ENCODE peak calls at places on chromosome 6, in eight cellular contexts. I is uterus, Z is colonic mucosa, W is AG09319, R is bronchial epithelial cell, P is AG10803, X is GM13977, G is epithelial cell of esophagus. A is an unnamed sample.

GRCh38 chr6:41779336-41779735 is 364 bp downstream of the FRS3 start:
- DNase-seq in R (no peak), W (no peak), G (no peak), P (no peak), Z (no peak), I (no peak), X (no peak), A (no peak)

GRCh38 chr6:71468841-71469750 is 180.5 kb downstream of the OGFRL1 start:
- DNase-seq in R (peak; percentile 86), X (no peak), I (peak; percentile 27), Z (no peak), P (peak; percentile 95), G (peak; percentile 77), W (peak; percentile 53), A (no peak)

GRCh38 chr6:82554706-82555105 is 191.1 kb downstream of the TPBG start:
- DNase-seq in P (peak; percentile 54), I (no peak), R (no peak), W (peak; percentile 1), Z (no peak), X (no peak), G (no peak), A (no peak)

GRCh38 chr6:146090474-146090873 is 61.6 kb downstream of the GRM1 start:
- DNase-seq in I (no peak), R (peak; percentile 21), X (no peak), W (no peak), P (no peak), G (peak; percentile 48), Z (no peak), A (no peak)

GRCh38 chr6:93474733-93475179 is 55.4 kb upstream of the EPHA7 start:
- DNase-seq in I (no peak), G (no peak), P (no peak), Z (peak; percentile 22), R (no peak), W (no peak), X (no peak), A (no peak)

GRCh38 chr6:118522422-118522821 is 25.7 kb upstream of the PLN start:
- DNase-seq in R (no peak), W (no peak), I (no peak), G (no peak), P (no peak), X (no peak), Z (no peak), A (no peak)

GRCh38 chr6:134119481-134119880 is 67.1 kb upstream of the SLC2A12 start:
- DNase-seq in P (peak; percentile 21), R (no peak), W (no peak), X (no peak), I (no peak), G (no peak), Z (no peak), A (no peak)

GRCh38 chr6:139801571-139802321 is 427.3 kb upstream of the CITED2 start:
- DNase-seq in R (peak; percentile 30), Z (no peak), W (no peak), I (no peak), G (peak; percentile 51), P (peak; percentile 9), X (no peak), A (no peak)

GRCh38 chr6:132530293-132530974 is 7.6 kb upstream of the TAAR9 start:
- DNase-seq in Z (peak; percentile 74), R (peak; percentile 55), G (peak; percentile 77), X (peak; percentile 24), P (peak; percentile 58), W (peak; percentile 31), I (peak; percentile 29), A (peak; percentile 36)

GRCh38 chr6:105363100-105363754 is 39.7 kb downstream of the PREP start:
- DNase-seq in R (no peak), X (no peak), I (no peak), G (peak; percentile 39), P (peak; percentile 54), W (no peak), Z (no peak), A (no peak)

GRCh38 chr6:44676826-44677433 is 289.4 kb downstream of the CDC5L start:
- DNase-seq in I (no peak), Z (no peak), R (peak; percentile 45), W (no peak), P (no peak), G (peak; percentile 37), X (no peak), A (no peak)

GRCh38 chr6:20253021-20253420 is 40.8 kb upstream of the MBOAT1 start:
- DNase-seq in W (no peak), Z (peak; percentile 54), I (no peak), P (no peak), R (no peak), G (no peak), X (no peak), A (no peak)

GRCh38 chr6:165049362-165049761 is 260.0 kb downstream of the C6orf118 start:
- DNase-seq in W (no peak), P (peak; percentile 44), I (no peak), Z (no peak), R (peak; percentile 3), G (peak; percentile 51), X (no peak), A (no peak)

GRCh38 chr6:158011478-158011920 is 29.8 kb downstream of the SYNJ2 start:
- DNase-seq in P (peak; percentile 34), R (no peak), I (peak; percentile 4), G (no peak), W (no peak), Z (no peak), X (no peak), A (no peak)

GRCh38 chr6:2782825-2783187 is 17.6 kb downstream of the WRNIP1 start:
- DNase-seq in P (no peak), I (no peak), W (no peak), Z (no peak), X (no peak), R (no peak), G (no peak), A (no peak)

GRCh38 chr6:13908955-13909381 is 15.8 kb upstream of the RNF182 start:
- DNase-seq in Z (peak; percentile 48), R (peak; percentile 59), X (peak; percentile 76), I (peak; percentile 19), W (peak; percentile 37), G (peak; percentile 77), P (peak; percentile 66), A (peak; percentile 76)

GRCh38 chr6:134647861-134648260 is 302.0 kb downstream of the ALDH8A1 start:
- DNase-seq in W (no peak), P (peak; percentile 84), I (no peak), R (no peak), X (no peak), Z (no peak), G (no peak), A (no peak)

GRCh38 chr6:12354499-12354898 is 64.3 kb downstream of the EDN1 start:
- DNase-seq in G (peak; percentile 96), R (peak; percentile 93), P (peak; percentile 82), Z (no peak), X (no peak), I (no peak), W (no peak), A (peak; percentile 22)

GRCh38 chr6:24836116-24836515 is 37.4 kb upstream of the ARMH2 start:
- DNase-seq in W (no peak), P (peak; percentile 35), I (no peak), G (no peak), R (no peak), X (no peak), Z (no peak), A (no peak)

GRCh38 chr6:37824170-37824569 is 4.6 kb downstream of the ZFAND3 start:
- DNase-seq in R (no peak), Z (no peak), X (no peak), P (no peak), I (no peak), W (no peak), G (no peak), A (no peak)

GRCh38 chr6:4491501-4492260 is 284.5 kb upstream of the CDYL start:
- DNase-seq in Z (no peak), X (no peak), P (no peak), I (no peak), G (peak; percentile 96), W (no peak), R (peak; percentile 91), A (no peak)

GRCh38 chr6:121237859-121238258 is 96.4 kb downstream of the TBC1D32 start:
- DNase-seq in Z (no peak), I (no peak), R (peak; percentile 58), X (no peak), G (peak; percentile 39), W (no peak), P (no peak), A (no peak)
- TF ChIP-seq CTCF in Z (no peak), I (no peak), R (no peak), X (no peak), G (no peak), W (no peak), P (no peak), A (no peak)

GRCh38 chr6:154689654-154690053 is 43.6 kb upstream of the SCAF8 start:
- DNase-seq in R (no peak), Z (no peak), X (no peak), G (no peak), W (no peak), I (no peak), P (no peak), A (no peak)
- TF ChIP-seq CTCF in R (no peak), Z (no peak), X (no peak), G (no peak), W (no peak), I (no peak), P (no peak), A (no peak)

DNA sequence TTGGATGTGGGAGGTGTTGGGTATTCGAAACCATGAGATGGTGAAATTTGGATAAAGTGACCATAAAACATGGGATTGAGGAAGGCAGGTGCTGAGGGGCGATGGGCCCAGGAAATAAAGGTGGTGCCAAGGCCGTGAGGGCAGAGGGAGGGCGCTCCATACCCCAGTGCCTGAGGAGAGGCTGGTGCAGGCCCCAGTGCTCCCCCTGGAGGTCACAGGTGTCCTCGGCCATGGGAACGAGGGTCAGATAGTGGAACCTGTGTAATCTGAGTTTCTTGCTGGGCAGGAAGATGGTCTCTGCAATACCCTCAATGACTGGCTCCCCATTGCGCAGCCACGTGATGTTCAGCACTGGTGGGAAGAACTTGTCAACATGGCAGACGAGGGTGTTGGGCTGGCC is 16.2 kb downstream of the HLA-DPB1 start:
- DNase-seq in Z (peak; percentile 34), G (no peak), P (no peak), I (no peak), X (peak; percentile 50), W (no peak), R (no peak), A (peak; percentile 73)
- TF ChIP-seq CTCF in Z (peak; percentile 43), G (peak; percentile 36), P (peak; percentile 25), I (peak; percentile 16), X (peak; percentile 87), W (peak; percentile 36), R (peak; percentile 58), A (peak; percentile 52)

DNA sequence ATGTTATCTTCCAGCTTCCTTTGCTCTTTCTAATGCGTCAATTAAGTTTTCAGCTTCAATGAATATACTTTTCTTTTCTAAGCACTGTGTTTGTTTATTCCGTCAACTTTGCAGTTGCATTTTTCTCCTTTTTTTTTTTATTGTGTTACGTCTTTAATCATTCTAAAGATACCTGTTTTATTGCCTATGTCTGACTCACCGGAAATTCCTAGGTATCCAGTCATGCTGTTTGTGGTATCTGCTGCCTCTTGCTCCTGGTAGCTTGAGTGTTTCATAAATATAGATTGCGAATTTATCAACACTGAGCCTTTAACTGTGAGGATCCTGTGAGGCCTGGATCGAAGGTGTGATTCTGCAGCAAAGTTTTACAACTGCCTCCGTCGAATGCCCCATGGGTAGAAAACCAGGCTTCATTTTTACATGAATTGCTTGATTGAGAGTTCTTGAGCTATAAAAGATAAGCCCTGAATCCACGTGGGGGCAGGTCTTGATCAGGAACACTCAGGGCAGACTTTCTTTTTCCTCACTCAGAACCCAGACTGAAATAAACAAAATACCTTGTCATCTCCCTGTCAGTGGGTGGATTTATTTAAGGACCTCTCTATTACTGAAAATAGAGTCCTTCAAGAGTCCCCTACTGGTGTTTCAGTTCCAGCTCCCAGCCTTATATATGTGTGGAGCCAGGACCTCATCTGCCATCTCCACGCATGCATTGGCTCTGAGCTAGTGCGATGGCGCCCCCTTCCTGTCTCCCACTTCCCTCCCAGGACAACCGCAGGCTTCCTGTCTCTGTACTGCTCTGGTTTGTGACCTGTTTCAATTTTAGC is 60.1 kb upstream of the LRRC1 start:
- DNase-seq in Z (peak; percentile 68), I (no peak), P (peak; percentile 79), X (peak; percentile 11), R (peak; percentile 96), G (peak; percentile 94), W (no peak), A (peak; percentile 11)
- TF ChIP-seq CTCF in Z (peak; percentile 36), I (no peak), P (peak; percentile 23), X (peak; percentile 36), R (peak; percentile 67), G (peak; percentile 55), W (peak; percentile 4), A (no peak)

A was measured in GM20000.